ENCODE peak calls at places on chromosomes 4 and X, in eight cellular contexts. W, P, T, O, A, J, X and Q are unnamed samples.
A peak's percentile ranks its signal among the peaks of the same experiment; 100 is the strongest.

GRCh38 chr4:159232465-159233106 is 129.7 kb downstream of the RAPGEF2 start:
- DNase-seq in W (no peak), X (no peak), T (no peak), O (no peak), J (no peak), A (no peak), P (no peak), Q (no peak)

GRCh38 chrX:39836802-39837420 is 260.8 kb downstream of the BCOR start:
- DNase-seq in W (no peak), A (no peak), T (no peak), X (no peak), O (no peak), J (no peak), P (no peak), Q (no peak)

GRCh38 chrX:38660395-38661179 is 99.2 kb downstream of the TSPAN7 start:
- DNase-seq in J (no peak), P (no peak), W (no peak), A (no peak), O (no peak), T (no peak), X (no peak), Q (no peak)

GRCh38 chr4:133131829-133132485 is 17.1 kb upstream of the PCDH10 start:
- DNase-seq in O (no peak), T (no peak), W (no peak), J (no peak), P (peak; percentile 37), X (no peak), A (no peak), Q (no peak)

GRCh38 chr4:88382621-88383020 is 4.0 kb downstream of the HERC6 start:
- DNase-seq in A (no peak), T (peak; percentile 13), X (no peak), O (no peak), P (no peak), J (no peak), W (no peak), Q (no peak)

GRCh38 chr4:61716437-61716836 is 516.3 kb downstream of the ADGRL3 start:
- DNase-seq in A (no peak), T (no peak), P (no peak), J (no peak), X (no peak), W (no peak), O (no peak), Q (no peak)

GRCh38 chr4:38323141-38323634 is 340.8 kb upstream of the KLF3 start:
- DNase-seq in W (no peak), P (no peak), O (no peak), T (no peak), J (no peak), A (peak; percentile 77), X (no peak), Q (no peak)

GRCh38 chr4:51845736-51846135 is 2.8 kb downstream of the DCUN1D4 start:
- DNase-seq in X (no peak), O (no peak), P (no peak), W (no peak), A (no peak), J (no peak), T (no peak), Q (no peak)

GRCh38 chr4:122384245-122384644 is 5.4 kb downstream of the ADAD1 start:
- DNase-seq in W (no peak), P (no peak), X (no peak), O (no peak), A (no peak), J (no peak), T (no peak), Q (no peak)

GRCh38 chr4:124415206-124415605 is 297.3 kb downstream of the ANKRD50 start:
- DNase-seq in X (no peak), J (no peak), P (no peak), O (no peak), T (no peak), W (no peak), A (peak; percentile 46), Q (no peak)

GRCh38 chr4:143372093-143372915 is 35.6 kb downstream of the GAB1 start:
- DNase-seq in A (no peak), O (no peak), X (no peak), P (no peak), W (no peak), T (no peak), J (no peak), Q (no peak)

GRCh38 chrX:143634701-143635442 is 1.0 kb downstream of the SLITRK4 start:
- DNase-seq in X (no peak), P (no peak), O (no peak), W (no peak), J (no peak), T (no peak), A (no peak), Q (no peak)

GRCh38 chr4:3111461-3111860 is 37.0 kb downstream of the HTT start:
- DNase-seq in J (no peak), O (no peak), A (peak; percentile 38), X (no peak), T (no peak), W (no peak), P (peak; percentile 86), Q (no peak)

GRCh38 chr4:3365871-3366842 is 73.3 kb downstream of the RGS12 start:
- DNase-seq in A (no peak), T (no peak), P (no peak), W (no peak), X (no peak), J (no peak), O (no peak), Q (no peak)

GRCh38 chr4:76233967-76234678 is 17.4 kb upstream of the FAM47E start:
- DNase-seq in O (no peak), J (no peak), W (peak; percentile 68), A (no peak), T (no peak), P (no peak), X (no peak), Q (no peak)

GRCh38 chr4:93184093-93184492 is 644.5 kb upstream of the ATOH1 start:
- DNase-seq in J (no peak), O (no peak), T (no peak), A (no peak), W (no peak), P (no peak), X (no peak), Q (no peak)

GRCh38 chr4:16721618-16722291 is 176.7 kb downstream of the LDB2 start:
- DNase-seq in X (no peak), T (no peak), P (peak; percentile 67), O (no peak), W (no peak), J (no peak), A (peak; percentile 91), Q (no peak)

DNA sequence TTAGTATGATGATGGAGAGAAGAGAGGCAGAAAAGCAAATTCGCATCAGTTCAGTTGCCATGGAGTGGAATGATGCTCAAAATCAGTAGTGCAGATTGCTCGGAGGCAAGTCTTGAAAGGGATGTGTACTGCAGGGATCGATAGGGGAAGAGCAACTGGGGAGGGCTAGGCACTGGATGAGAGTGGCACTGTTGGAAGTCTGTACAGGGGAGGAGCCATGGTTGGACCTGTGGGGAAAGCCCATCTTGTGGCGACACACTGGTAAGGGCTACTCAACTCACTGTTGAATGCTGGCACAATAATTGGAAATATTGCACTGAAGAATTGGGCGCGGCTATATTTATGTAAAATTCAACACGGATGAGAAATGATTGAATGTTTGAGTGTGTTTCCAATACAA is 1.2 kb downstream of the RAB9B start:
- DNase-seq in W (no peak), X (no peak), T (no peak), O (peak; percentile 26), P (no peak), A (no peak), J (no peak), Q (no peak)
- H3K27ac ChIP-seq in W (no peak overlapping the region), X (peak overlapping the region; percentile 88), T (no peak overlapping the region), O (no peak overlapping the region), P (no peak overlapping the region), A (no peak overlapping the region), J (no peak overlapping the region), Q (peak overlapping the region; percentile 86)

GRCh38 chrX:41946973-41947612 is 23.7 kb upstream of the CASK start:
- DNase-seq in T (no peak), X (no peak), O (no peak), A (no peak), P (no peak), J (no peak), W (no peak), Q (no peak)
- H3K27me3 ChIP-seq in T (no peaks in the 10 kb centered on the region), X (no peaks in the 10 kb centered on the region), O (no peaks in the 10 kb centered on the region), A (no peaks in the 10 kb centered on the region), P (no peaks in the 10 kb centered on the region), J (no peaks in the 10 kb centered on the region), W (no peaks in the 10 kb centered on the region), Q (no peaks in the 10 kb centered on the region)

GRCh38 chrX:9708923-9709553 is 56.6 kb downstream of the GPR143 start:
- DNase-seq in X (peak; percentile 75), J (peak; percentile 30), A (peak; percentile 66), T (peak; percentile 64), P (peak; percentile 67), O (peak; percentile 65), W (peak; percentile 15), Q (peak; percentile 80)

GRCh38 chrX:9707306-9708015 is 58.2 kb downstream of the GPR143 start:
- DNase-seq in O (no peak), X (no peak), A (no peak), J (no peak), W (no peak), P (no peak), T (no peak), Q (no peak)

GRCh38 chrX:9704876-9705465 is 60.7 kb downstream of the GPR143 start:
- DNase-seq in A (no peak), P (no peak), W (no peak), J (no peak), X (no peak), O (no peak), T (no peak), Q (no peak)

GRCh38 chrX:9708086-9708485 is 57.6 kb downstream of the GPR143 start:
- DNase-seq in T (no peak), O (no peak), P (no peak), X (no peak), J (no peak), W (no peak), A (no peak), Q (no peak)

DNA sequence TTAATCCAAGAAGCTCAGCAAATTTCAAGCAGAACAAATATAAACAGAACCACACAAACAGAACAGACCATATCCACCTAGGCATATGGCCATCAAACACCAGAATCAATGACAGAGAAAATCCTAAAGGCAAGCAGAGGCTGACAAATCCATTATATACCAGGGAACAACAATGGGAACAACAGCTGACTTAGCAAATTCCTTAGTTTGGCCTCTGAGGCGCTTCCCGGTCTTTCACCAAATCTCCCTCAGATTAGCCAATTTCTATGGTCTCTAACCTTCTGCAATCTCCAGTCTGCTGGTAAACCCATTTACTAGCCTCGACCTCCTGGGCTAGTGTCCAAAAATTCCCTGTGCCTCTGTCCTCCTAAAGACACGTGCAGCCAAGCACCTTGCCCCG is 59.2 kb downstream of the GPR143 start:
- DNase-seq in T (no peak), W (no peak), O (no peak), X (no peak), A (no peak), J (no peak), P (no peak), Q (no peak)
- H3K36me3 ChIP-seq in T (peaks cover 8% of the 10 kb centered on the region), W (no peaks in the 10 kb centered on the region), O (no peaks in the 10 kb centered on the region), X (no peaks in the 10 kb centered on the region), A (peaks cover 5% of the 10 kb centered on the region), J (no peaks in the 10 kb centered on the region), P (no peaks in the 10 kb centered on the region), Q (peaks cover 32% of the 10 kb centered on the region)

DNA sequence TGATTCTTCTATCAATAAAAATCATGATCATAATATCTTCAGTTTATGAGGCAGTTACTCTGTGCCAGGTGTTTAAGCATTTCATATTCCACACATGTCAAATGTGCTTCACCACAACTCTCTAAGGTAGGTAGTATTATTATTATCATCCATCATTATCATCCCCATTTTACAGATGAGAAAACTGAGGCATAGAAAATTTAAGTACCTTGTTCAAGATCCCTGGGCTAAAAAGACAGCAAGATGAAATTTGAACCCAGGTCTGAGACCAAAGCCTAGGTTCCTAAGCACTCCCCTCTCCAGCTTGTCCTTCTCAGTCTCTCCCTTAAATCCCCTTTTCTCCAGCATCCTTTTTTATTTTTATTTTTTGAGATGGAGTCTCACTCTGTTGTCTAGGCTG is 33.4 kb downstream of the SEPTIN6 start:
- DNase-seq in X (no peak), W (no peak), J (no peak), P (no peak), T (no peak), A (no peak), O (no peak), Q (no peak)
- H3K27ac ChIP-seq in X (no peak overlapping the region), W (no peak overlapping the region), J (no peak overlapping the region), P (no peak overlapping the region), T (no peak overlapping the region), A (no peak overlapping the region), O (no peak overlapping the region), Q (no peak overlapping the region)